ENCODE peak calls at places on chromosomes 7 and 10, in seven cellular contexts. I is pancreas, Y is heart left ventricle, N is adrenal gland, Z is astrocyte of the spinal cord, M is stomach, D is mammary epithelial cell. C is an unnamed sample.

GRCh38 chr10:98172073-98172472 is 37.6 kb downstream of the R3HCC1L start:
- DNase-seq in I (no peak), Y (peak; percentile 47), N (no peak), Z (peak; percentile 36), M (no peak), D (no peak), C (no peak)

GRCh38 chr10:67665491-67665890 is 30.5 kb downstream of the CTNNA3 start:
- DNase-seq in I (no peak), Y (peak; percentile 32), N (no peak), Z (no peak), M (no peak), D (no peak), C (no peak)

GRCh38 chr10:69124558-69125121 is 662 bp downstream of the VPS26A start:
- DNase-seq in I (no peak), Y (peak; percentile 42), N (peak; percentile 59), Z (peak; percentile 54), M (peak; percentile 56), D (peak; percentile 73), C (no peak)

GRCh38 chr7:22320416-22320815 is 36.5 kb downstream of the RAPGEF5 start:
- DNase-seq in I (no peak), Y (no peak), N (no peak), Z (no peak), M (no peak), D (no peak), C (peak; percentile 26)

GRCh38 chr7:32066441-32066840 is 3.8 kb downstream of the PDE1C start:
- DNase-seq in I (no peak), Y (no peak), N (no peak), Z (no peak), M (no peak), D (no peak), C (no peak)

GRCh38 chr7:37092548-37092947 is 356.1 kb downstream of the ELMO1 start:
- DNase-seq in I (no peak), Y (no peak), N (no peak), Z (no peak), M (no peak), D (no peak), C (no peak)

GRCh38 chr10:86355571-86356038 is 11.0 kb downstream of the GRID1 start:
- DNase-seq in I (no peak), Y (peak; percentile 74), N (peak; percentile 67), Z (no peak), M (no peak), D (no peak), C (no peak)

GRCh38 chr7:44286618-44287487 is 38.5 kb downstream of the CAMK2B start:
- DNase-seq in I (peak; percentile 53), Y (peak; percentile 15), N (peak; percentile 16), Z (no peak), M (peak; percentile 17), D (no peak), C (no peak)

GRCh38 chr7:77269360-77270075 is 69.9 kb upstream of the FGL2 start:
- DNase-seq in I (no peak), Y (peak; percentile 32), N (no peak), Z (no peak), M (no peak), D (no peak), C (no peak)

GRCh38 chr7:44955733-44956132 is 23.1 kb downstream of the MYO1G start:
- DNase-seq in I (no peak), Y (no peak), N (no peak), Z (no peak), M (no peak), D (no peak), C (no peak)

GRCh38 chr10:108957681-108958080 is 965.6 kb downstream of the XPNPEP1 start:
- DNase-seq in I (no peak), Y (no peak), N (no peak), Z (no peak), M (no peak), D (no peak), C (no peak)

GRCh38 chr10:77004917-77005564 is 632.6 kb downstream of the KCNMA1 start:
- DNase-seq in I (no peak), Y (no peak), N (no peak), Z (peak; percentile 60), M (no peak), D (peak; percentile 41), C (peak; percentile 9)

DNA sequence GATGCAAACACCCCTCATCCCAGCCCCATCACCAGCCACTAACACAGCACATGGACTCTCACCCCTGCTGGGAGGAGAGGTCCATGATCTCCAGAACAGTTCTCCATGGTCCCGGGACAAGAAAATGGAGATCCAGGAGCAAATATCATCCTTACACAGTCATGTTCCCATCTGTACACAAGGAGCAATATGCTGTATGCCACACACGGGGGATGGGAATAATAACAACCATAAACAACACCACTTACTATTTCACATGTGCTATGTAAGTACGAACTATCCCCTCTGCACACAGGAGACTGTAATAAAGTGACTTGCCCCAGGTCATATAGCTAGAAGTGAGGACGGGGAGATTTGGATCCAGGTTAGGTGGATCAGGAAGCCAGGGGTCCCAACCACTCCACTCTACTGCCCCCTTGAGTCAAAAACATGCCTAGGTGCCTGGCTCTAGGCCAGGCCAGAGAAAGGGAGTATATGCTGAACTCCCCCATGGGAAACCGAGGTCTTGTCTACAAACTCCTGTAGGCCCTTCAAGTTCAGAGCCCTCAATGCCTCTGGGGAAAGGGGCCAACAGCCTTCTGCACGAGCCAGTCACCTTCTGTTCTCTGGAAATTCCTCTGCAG is 34.1 kb downstream of the LRRC20 start:
- DNase-seq in I (peak; percentile 69), Y (no peak), N (peak; percentile 45), Z (peak; percentile 35), M (peak; percentile 39), D (peak; percentile 32), C (no peak)
- TF ChIP-seq CTCF in I (peak; percentile 10), Y (peak; percentile 48), N (peak; percentile 52), Z (peak; percentile 66), M (no peak), D (peak; percentile 60), C (peak; percentile 59)

GRCh38 chr10:131931981-131932380 is 31.2 kb downstream of the PPP2R2D start:
- DNase-seq in I (peak; percentile 35), Y (no peak), N (no peak), Z (no peak), M (peak; percentile 18), D (no peak), C (no peak)

GRCh38 chr10:131934769-131935168 is 34.0 kb downstream of the PPP2R2D start:
- DNase-seq in I (peak; percentile 46), Y (no peak), N (no peak), Z (no peak), M (peak; percentile 20), D (no peak), C (no peak)

GRCh38 chr10:131935260-131935659 is 34.5 kb downstream of the PPP2R2D start:
- DNase-seq in I (peak; percentile 15), Y (no peak), N (no peak), Z (no peak), M (no peak), D (no peak), C (no peak)

GRCh38 chr10:131933695-131934086 is 32.9 kb downstream of the PPP2R2D start:
- DNase-seq in I (peak; percentile 6), Y (no peak), N (no peak), Z (no peak), M (no peak), D (no peak), C (no peak)

GRCh38 chr10:131933016-131933694 is 32.3 kb downstream of the PPP2R2D start:
- DNase-seq in I (peak; percentile 46), Y (no peak), N (no peak), Z (no peak), M (no peak), D (no peak), C (no peak)
- H3K4me3 ChIP-seq in I (no peak overlapping the region), Y (no peak overlapping the region), N (no peak overlapping the region), Z (no peak overlapping the region), M (no peak overlapping the region), D (no peak overlapping the region), C (no peak overlapping the region)

DNA sequence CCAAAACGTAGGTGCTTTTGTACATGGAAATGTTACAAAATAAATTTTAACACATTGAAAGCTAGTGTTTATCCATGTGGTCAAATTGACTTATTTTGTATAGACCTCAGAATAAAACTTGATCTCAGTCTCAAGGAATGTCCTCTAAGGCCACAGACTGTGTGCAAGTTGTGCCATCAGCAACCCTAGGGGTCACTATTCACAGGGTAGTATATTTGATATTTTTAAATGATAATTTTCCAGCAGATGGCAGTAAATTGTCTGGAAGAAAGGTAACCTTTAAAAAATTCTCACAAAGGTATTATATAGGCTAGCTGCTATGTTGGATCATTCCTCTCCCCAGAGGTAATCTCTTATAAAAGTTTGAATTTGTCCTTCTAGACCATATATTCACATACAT is 12.9 kb upstream of the SNX10 start:
- DNase-seq in I (no peak), Y (no peak), N (no peak), Z (no peak), M (no peak), D (peak; percentile 35), C (no peak)
- TF ChIP-seq CTCF in I (no peak), Y (no peak), N (peak; percentile 59), Z (peak; percentile 13), M (no peak), D (peak; percentile 24), C (no peak)

DNA sequence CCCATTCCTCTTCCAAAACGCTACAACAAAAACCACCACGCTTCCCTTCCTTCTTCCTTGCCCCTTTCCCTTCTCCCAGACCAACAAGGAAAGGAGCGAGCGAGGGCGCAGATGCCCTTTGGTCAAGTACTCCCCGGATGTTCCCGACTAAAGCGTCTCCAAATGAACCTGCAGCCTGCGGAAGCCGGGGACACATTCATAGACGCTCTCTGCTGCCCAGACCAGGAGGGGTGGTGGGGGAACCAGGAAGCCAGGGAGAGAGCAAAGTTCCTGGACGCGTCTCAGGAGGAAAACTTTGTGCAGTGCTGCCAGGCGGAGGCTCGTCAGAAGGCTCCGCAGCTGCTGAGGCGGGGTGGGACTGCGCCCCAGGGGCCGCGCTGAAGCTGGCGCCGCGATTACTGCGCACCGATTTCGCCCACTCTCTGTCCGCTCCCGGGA is 754 bp downstream of the SEMA3D start:
- DNase-seq in I (peak; percentile 57), Y (peak; percentile 21), N (peak; percentile 36), Z (peak; percentile 66), M (peak; percentile 26), D (peak; percentile 60), C (no peak)
- H3K4me3 ChIP-seq in I (peak overlapping the region; percentile 13), Y (peak overlapping the region; percentile 27), N (no peak overlapping the region), Z (peak overlapping the region; percentile 61), M (peak overlapping the region; percentile 68), D (peak overlapping the region; percentile 85), C (peak overlapping the region; percentile 82)

GRCh38 chr7:92417913-92418312 is 29.4 kb upstream of the GATAD1 start:
- DNase-seq in I (no peak), Y (no peak), N (no peak), Z (no peak), M (no peak), D (no peak), C (no peak)
- TF ChIP-seq CTCF in I (no peak), Y (no peak), N (no peak), Z (no peak), M (no peak), D (no peak), C (no peak)

DNA sequence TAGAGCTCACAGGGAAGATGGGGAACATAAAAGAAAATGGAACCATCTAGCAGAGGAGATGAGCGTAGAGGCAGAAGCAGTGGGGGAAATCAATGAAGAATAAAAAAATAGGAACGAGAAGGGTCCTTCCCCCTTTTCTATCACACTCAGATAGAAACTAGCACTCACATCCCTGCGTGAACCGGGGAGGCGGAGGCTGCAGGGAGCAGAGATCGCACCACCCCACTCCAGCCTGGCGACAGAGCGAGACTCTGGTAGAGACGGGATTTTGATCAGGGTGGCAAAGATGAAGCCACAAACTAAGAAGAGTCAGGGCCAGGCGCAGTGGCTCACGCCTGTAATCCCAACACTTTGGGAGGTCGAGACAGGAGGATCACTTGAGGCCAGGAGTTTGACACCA is 64.7 kb upstream of the ECHDC3 start:
- DNase-seq in I (no peak), Y (no peak), N (no peak), Z (no peak), M (no peak), D (no peak), C (no peak)
- H3K4me3 ChIP-seq in I (no peak overlapping the region), Y (no peak overlapping the region), N (no peak overlapping the region), Z (no peak overlapping the region), M (no peak overlapping the region), D (no peak overlapping the region), C (no peak overlapping the region)